ENCODE peak calls at places on chromosomes 16 and 17, in four cellular contexts. E is cardiac muscle cell, A is BJ, B is SK-N-SH. O is an unnamed sample.

GRCh38 chr17:10107320-10108165 is 90.9 kb downstream of the GAS7 start:
- DNase-seq in A (no peak), E (no peak), B (no peak), O (no peak)

GRCh38 chr16:49009204-49009603 is 272.4 kb downstream of the CBLN1 start:
- DNase-seq in A (no peak), E (no peak), B (no peak), O (no peak)

GRCh38 chr16:65180986-65181710 is 59.3 kb upstream of the CDH11 start:
- DNase-seq in A (no peak), E (peak; percentile 14), B (peak; percentile 7), O (no peak)

GRCh38 chr16:58661199-58661830 is 23.3 kb downstream of the SLC38A7 start:
- DNase-seq in A (peak; percentile 46), B (peak; percentile 78), E (peak; percentile 87), O (peak; percentile 79)

GRCh38 chr16:8919934-8920465 is 37.8 kb downstream of the LITAFD start:
- DNase-seq in E (no peak), A (no peak), B (no peak), O (no peak)

GRCh38 chr16:19102187-19102872 is 11.4 kb upstream of the ITPRIPL2 start:
- DNase-seq in B (no peak), A (no peak), E (no peak), O (no peak)

GRCh38 chr16:58556678-58557077 is 41.4 kb downstream of the SETD6 start:
- DNase-seq in B (no peak), A (no peak), E (no peak), O (no peak)

GRCh38 chr17:66468241-66469087 is 166.1 kb downstream of the PRKCA start:
- DNase-seq in E (peak; percentile 48), B (no peak), A (no peak), O (no peak)

GRCh38 chr16:5490499-5490898 is 392.9 kb upstream of the EEF2KMT start:
- DNase-seq in A (no peak), E (no peak), B (peak; percentile 70), O (peak; percentile 42)

GRCh38 chr17:50955160-50955559 is 89.0 kb upstream of the TOB1 start:
- DNase-seq in A (no peak), E (no peak), B (no peak), O (peak; percentile 49)

GRCh38 chr17:17749921-17750320 is 68.7 kb downstream of the RAI1 start:
- DNase-seq in A (no peak), B (peak; percentile 83), E (peak; percentile 38), O (peak; percentile 66)

GRCh38 chr16:19523184-19523558 is 571 bp upstream of the CCP110 start:
- DNase-seq in B (no peak), A (no peak), E (no peak), O (no peak)

GRCh38 chr17:10210151-10210574 is 11.8 kb upstream of the GAS7 start:
- DNase-seq in B (no peak), A (no peak), E (peak; percentile 95), O (peak; percentile 78)

GRCh38 chr16:2229091-2229490 is 5.7 kb downstream of the E4F1 start:
- DNase-seq in B (no peak), E (no peak), A (no peak), O (no peak)

GRCh38 chr17:38724337-38724988 is 5.7 kb upstream of the CISD3 start:
- DNase-seq in B (peak; percentile 94), E (no peak), A (no peak), O (no peak)

GRCh38 chr17:83061586-83061985 is 17.8 kb upstream of the METRNL start:
- DNase-seq in A (no peak), B (peak; percentile 29), E (no peak), O (peak; percentile 7)

GRCh38 chr17:20008242-20009051 is 712 bp upstream of the SPECC1 start:
- DNase-seq in A (no peak), E (no peak), B (peak; percentile 66), O (no peak)

GRCh38 chr17:74759243-74759801 is 10.9 kb downstream of the NHERF1 start:
- DNase-seq in B (peak; percentile 38), A (no peak), E (no peak), O (peak; percentile 73)

GRCh38 chr16:15607700-15608396 is 35.1 kb downstream of the MARF1 start:
- DNase-seq in A (no peak), E (peak; percentile 65), B (no peak), O (no peak)

GRCh38 chr17:75854111-75854748 is 905 bp downstream of the WBP2 start:
- DNase-seq in E (peak; percentile 62), B (no peak), A (no peak), O (no peak)

GRCh38 chr16:68508013-68508412 is 31.1 kb upstream of the ZFP90 start:
- DNase-seq in B (no peak), E (no peak), A (no peak), O (no peak)

GRCh38 chr17:65584604-65585521 is 23.4 kb upstream of the AXIN2 start:
- DNase-seq in A (no peak), E (no peak), B (no peak), O (no peak)

GRCh38 chr17:76492989-76493501 is 8.2 kb downstream of the RHBDF2 start:
- DNase-seq in E (peak; percentile 80), A (no peak), B (no peak), O (no peak)

GRCh38 chr17:9968881-9969280 is 63.8 kb upstream of the RCVRN start:
- DNase-seq in A (no peak), E (peak; percentile 11), B (no peak), O (no peak)

GRCh38 chr17:68509151-68510057 is 2.8 kb upstream of the PRKAR1A start:
- DNase-seq in E (no peak), A (no peak), B (no peak), O (no peak)

GRCh38 chr17:45895304-45895968 is 1.1 kb downstream of the MAPT start:
- DNase-seq in E (peak; percentile 11), B (peak; percentile 91), A (no peak), O (no peak)

GRCh38 chr16:89314357-89314756 is 96.9 kb downstream of the ZNF778 start:
- DNase-seq in A (no peak), E (no peak), B (no peak), O (no peak)

GRCh38 chr17:74199306-74200092 is 4.0 kb upstream of the RPL38 start:
- DNase-seq in B (peak; percentile 93), E (peak; percentile 68), A (no peak), O (peak; percentile 59)

GRCh38 chr17:40422990-40423611 is 5.4 kb upstream of the TOP2A start:
- DNase-seq in E (no peak), A (no peak), B (no peak), O (peak; percentile 27)

GRCh38 chr17:60161598-60162330 is 12.0 kb downstream of the CA4 start:
- DNase-seq in E (no peak), A (no peak), B (peak; percentile 73), O (no peak)

GRCh38 chr16:13181432-13181831 is 280.0 kb downstream of the SHISA9 start:
- DNase-seq in E (no peak), A (no peak), B (no peak), O (no peak)

GRCh38 chr16:9297437-9298113 is 206.1 kb downstream of the HAPSTR1 start:
- DNase-seq in B (peak; percentile 61), A (no peak), E (no peak), O (peak; percentile 58)

GRCh38 chr16:51125992-51126391 is 25.1 kb downstream of the SALL1 start:
- DNase-seq in A (no peak), B (no peak), E (no peak), O (no peak)

GRCh38 chr16:70589998-70590471 is 56.3 kb upstream of the IL34 start:
- DNase-seq in B (peak; percentile 22), A (peak; percentile 31), E (peak; percentile 78), O (no peak)

GRCh38 chr17:81481011-81481799 is 31.4 kb downstream of the ACTG1 start:
- DNase-seq in B (peak; percentile 99), A (no peak), E (peak; percentile 81), O (no peak)

GRCh38 chr17:81482673-81483072 is 29.9 kb downstream of the ACTG1 start:
- DNase-seq in B (no peak), A (no peak), E (no peak), O (no peak)

GRCh38 chr17:81483085-81483861 is 29.3 kb downstream of the ACTG1 start:
- DNase-seq in B (no peak), E (peak; percentile 49), A (no peak), O (no peak)

GRCh38 chr17:81480140-81480917 is 32.3 kb downstream of the ACTG1 start:
- DNase-seq in E (peak; percentile 80), A (no peak), B (no peak), O (no peak)

GRCh38 chr17:81481815-81482505 is 30.6 kb downstream of the ACTG1 start:
- DNase-seq in E (no peak), A (no peak), B (no peak), O (no peak)
- H3K4me3 ChIP-seq in E (peak overlapping the region; percentile 17), A (peak overlapping the region; percentile 34), B (peak overlapping the region; percentile 14), O (no peak overlapping the region)

GRCh38 chr17:78135858-78136500 is 5.4 kb downstream of the TMC8 start:
- DNase-seq in E (no peak), B (no peak), A (no peak), O (no peak)

GRCh38 chr17:78134899-78135385 is 4.4 kb downstream of the TMC8 start:
- DNase-seq in B (no peak), A (no peak), E (no peak), O (no peak)

GRCh38 chr17:78138204-78139060 is 7.8 kb upstream of the C17orf99 start:
- DNase-seq in A (no peak), E (no peak), B (no peak), O (no peak)

GRCh38 chr17:78140169-78141051 is 5.8 kb upstream of the C17orf99 start:
- DNase-seq in E (peak; percentile 77), A (no peak), B (peak; percentile 96), O (peak; percentile 93)

DNA sequence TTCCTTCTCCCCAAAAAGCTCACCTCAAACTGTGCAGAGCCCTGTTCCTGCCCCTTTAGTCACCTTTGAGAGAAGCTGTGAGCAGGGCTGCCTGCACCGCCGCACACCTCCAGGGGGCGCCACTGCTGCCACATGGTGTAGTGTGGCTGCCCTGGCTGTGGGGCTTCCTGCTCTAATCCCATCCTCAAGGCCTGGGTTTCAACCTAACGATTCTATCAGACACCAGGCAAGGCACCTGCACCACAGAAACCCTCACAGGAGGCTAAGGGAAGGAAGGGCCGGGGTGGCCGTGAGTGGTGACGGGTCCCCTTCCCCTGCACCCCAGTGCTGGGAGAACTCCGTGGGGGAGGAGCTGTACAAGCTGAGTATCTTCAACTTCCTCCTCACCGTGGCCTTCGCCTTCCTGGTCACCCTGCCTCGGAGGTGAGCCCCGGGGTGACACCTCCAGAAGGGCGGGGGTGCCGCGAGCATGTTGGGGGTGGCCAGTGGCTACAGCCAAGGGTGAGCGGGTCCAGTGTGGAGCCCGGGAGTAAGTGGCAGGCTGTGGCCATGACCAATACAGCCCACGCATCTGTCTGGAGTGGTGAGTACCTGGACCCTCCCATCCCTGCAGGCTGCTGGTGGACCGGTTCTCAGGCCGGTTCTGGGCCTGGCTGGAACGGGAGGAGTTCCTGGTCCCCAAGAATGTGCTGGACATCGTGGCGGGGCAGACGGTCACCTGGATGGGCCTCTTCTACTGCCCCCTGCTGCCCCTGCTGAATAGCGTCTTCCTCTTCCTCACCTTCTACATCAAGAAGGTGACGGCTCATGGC is 7.0 kb downstream of the TMC8 start:
- DNase-seq in A (no peak), B (peak; percentile 60), E (no peak), O (no peak)
- TF ChIP-seq CTCF in A (peak; percentile 33), B (peak; percentile 57), E (peak; percentile 36), O (peak; percentile 27)

GRCh38 chr16:25031441-25032307 is 16.5 kb upstream of the ARHGAP17 start:
- DNase-seq in A (peak; percentile 85), B (peak; percentile 93), E (peak; percentile 97), O (peak; percentile 94)
- H3K36me3 ChIP-seq in A (no peaks in the 10 kb centered on the region), B (no peaks in the 10 kb centered on the region), E (no peaks in the 10 kb centered on the region), O (no peaks in the 10 kb centered on the region)

DNA sequence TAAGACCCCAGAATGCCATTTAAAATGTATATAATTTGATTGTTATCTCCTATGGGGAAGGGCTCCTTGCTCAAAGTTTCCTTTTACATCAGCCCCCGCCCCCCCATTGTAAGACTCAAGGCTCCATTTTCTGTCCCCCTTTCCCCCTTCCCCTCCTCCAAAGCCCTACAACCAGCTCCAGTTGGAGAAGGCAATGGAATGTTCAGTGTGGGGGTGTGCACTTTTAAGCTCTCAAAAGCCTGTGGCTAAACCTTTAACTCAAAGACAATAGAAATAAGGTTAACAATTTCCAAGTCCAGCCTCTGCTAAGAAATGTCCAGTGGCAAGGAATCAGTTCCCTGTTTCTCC is 114.7 kb downstream of the NOG start:
- DNase-seq in A (no peak), B (no peak), E (no peak), O (no peak)
- H3K4me3 ChIP-seq in A (no peak overlapping the region), B (no peak overlapping the region), E (no peak overlapping the region), O (no peak overlapping the region)